ENCODE peak calls at places on chromosomes 1 and 21, in eight cellular contexts. One of them, this sample, is unnamed.
A peak's percentile ranks its signal among the peaks of the same experiment; 100 is the strongest.

GRCh38 chr21:36323032-36323431 is 3.0 kb downstream of the MORC3 start:
- DNase-seq in NCI-H82: no peak
- DNase-seq in hippocampal formation: no peak
- DNase-seq in skeletal muscle cell: no peak
- DNase-seq in pulmonary artery endothelial cell: no peak
- DNase-seq in T-helper 17 cell: no peak
- DNase-seq in stimulated activated CD8-positive, alpha-beta memory T cell treated with anti-CD3 and anti-CD28 coated beads, Interleukin-12 subunit alpha, Interleukin-12 subunit beta, amount 100 ng/mL, for 4 hours: no peak
- DNase-seq in Right ventricle myocardium superior: no peak
- DNase-seq in this sample: no peak

GRCh38 chr1:40708750-40709099 is 17.2 kb downstream of the NFYC start:
- DNase-seq in stimulated activated CD8-positive, alpha-beta memory T cell treated with anti-CD3 and anti-CD28 coated beads, Interleukin-12 subunit alpha, Interleukin-12 subunit beta, amount 100 ng/mL, for 4 hours: no peak
- DNase-seq in Right ventricle myocardium superior: no peak
- DNase-seq in hippocampal formation: no peak
- DNase-seq in T-helper 17 cell: no peak
- DNase-seq in pulmonary artery endothelial cell: no peak
- DNase-seq in skeletal muscle cell: peak; percentile 72
- DNase-seq in NCI-H82: peak; percentile 92
- DNase-seq in this sample: no peak

GRCh38 chr1:205748398-205749093 is 1.4 kb downstream of the NUCKS1 start:
- DNase-seq in stimulated activated CD8-positive, alpha-beta memory T cell treated with anti-CD3 and anti-CD28 coated beads, Interleukin-12 subunit alpha, Interleukin-12 subunit beta, amount 100 ng/mL, for 4 hours: no peak
- DNase-seq in hippocampal formation: no peak
- DNase-seq in skeletal muscle cell: peak; percentile 56
- DNase-seq in T-helper 17 cell: no peak
- DNase-seq in Right ventricle myocardium superior: no peak
- DNase-seq in pulmonary artery endothelial cell: no peak
- DNase-seq in NCI-H82: peak; percentile 57
- DNase-seq in this sample: peak; percentile 58

GRCh38 chr1:53606197-53607095 is 132.5 kb downstream of the GLIS1 start:
- DNase-seq in T-helper 17 cell: no peak
- DNase-seq in pulmonary artery endothelial cell: no peak
- DNase-seq in hippocampal formation: no peak
- DNase-seq in skeletal muscle cell: no peak
- DNase-seq in Right ventricle myocardium superior: no peak
- DNase-seq in NCI-H82: no peak
- DNase-seq in stimulated activated CD8-positive, alpha-beta memory T cell treated with anti-CD3 and anti-CD28 coated beads, Interleukin-12 subunit alpha, Interleukin-12 subunit beta, amount 100 ng/mL, for 4 hours: no peak
- DNase-seq in this sample: no peak

GRCh38 chr1:18929686-18930085 is 26.8 kb downstream of the IFFO2 start:
- DNase-seq in skeletal muscle cell: no peak
- DNase-seq in hippocampal formation: no peak
- DNase-seq in pulmonary artery endothelial cell: no peak
- DNase-seq in stimulated activated CD8-positive, alpha-beta memory T cell treated with anti-CD3 and anti-CD28 coated beads, Interleukin-12 subunit alpha, Interleukin-12 subunit beta, amount 100 ng/mL, for 4 hours: no peak
- DNase-seq in NCI-H82: no peak
- DNase-seq in T-helper 17 cell: no peak
- DNase-seq in Right ventricle myocardium superior: no peak
- DNase-seq in this sample: no peak

GRCh38 chr21:20661221-20661620 is 337.0 kb upstream of the NCAM2 start:
- DNase-seq in pulmonary artery endothelial cell: no peak
- DNase-seq in T-helper 17 cell: no peak
- DNase-seq in hippocampal formation: no peak
- DNase-seq in Right ventricle myocardium superior: no peak
- DNase-seq in skeletal muscle cell: no peak
- DNase-seq in NCI-H82: no peak
- DNase-seq in stimulated activated CD8-positive, alpha-beta memory T cell treated with anti-CD3 and anti-CD28 coated beads, Interleukin-12 subunit alpha, Interleukin-12 subunit beta, amount 100 ng/mL, for 4 hours: no peak
- DNase-seq in this sample: peak; percentile 38

GRCh38 chr1:116336250-116336649 is 36.8 kb upstream of the ATP1A1 start:
- DNase-seq in Right ventricle myocardium superior: no peak
- DNase-seq in T-helper 17 cell: no peak
- DNase-seq in stimulated activated CD8-positive, alpha-beta memory T cell treated with anti-CD3 and anti-CD28 coated beads, Interleukin-12 subunit alpha, Interleukin-12 subunit beta, amount 100 ng/mL, for 4 hours: no peak
- DNase-seq in pulmonary artery endothelial cell: no peak
- DNase-seq in hippocampal formation: no peak
- DNase-seq in NCI-H82: no peak
- DNase-seq in skeletal muscle cell: no peak
- DNase-seq in this sample: no peak

GRCh38 chr1:29783501-29784275 is 547.4 kb downstream of the PTPRU start:
- DNase-seq in pulmonary artery endothelial cell: no peak
- DNase-seq in hippocampal formation: no peak
- DNase-seq in T-helper 17 cell: no peak
- DNase-seq in stimulated activated CD8-positive, alpha-beta memory T cell treated with anti-CD3 and anti-CD28 coated beads, Interleukin-12 subunit alpha, Interleukin-12 subunit beta, amount 100 ng/mL, for 4 hours: no peak
- DNase-seq in NCI-H82: no peak
- DNase-seq in skeletal muscle cell: no peak
- DNase-seq in Right ventricle myocardium superior: no peak
- DNase-seq in this sample: no peak

GRCh38 chr1:181518152-181518551 is 34.8 kb downstream of the CACNA1E start:
- DNase-seq in Right ventricle myocardium superior: no peak
- DNase-seq in skeletal muscle cell: no peak
- DNase-seq in hippocampal formation: no peak
- DNase-seq in stimulated activated CD8-positive, alpha-beta memory T cell treated with anti-CD3 and anti-CD28 coated beads, Interleukin-12 subunit alpha, Interleukin-12 subunit beta, amount 100 ng/mL, for 4 hours: no peak
- DNase-seq in NCI-H82: no peak
- DNase-seq in pulmonary artery endothelial cell: no peak
- DNase-seq in T-helper 17 cell: no peak
- DNase-seq in this sample: no peak

GRCh38 chr1:59046134-59046533 is 250.8 kb upstream of the FGGY start:
- DNase-seq in pulmonary artery endothelial cell: no peak
- DNase-seq in T-helper 17 cell: no peak
- DNase-seq in skeletal muscle cell: no peak
- DNase-seq in stimulated activated CD8-positive, alpha-beta memory T cell treated with anti-CD3 and anti-CD28 coated beads, Interleukin-12 subunit alpha, Interleukin-12 subunit beta, amount 100 ng/mL, for 4 hours: no peak
- DNase-seq in Right ventricle myocardium superior: no peak
- DNase-seq in NCI-H82: no peak
- DNase-seq in hippocampal formation: no peak
- DNase-seq in this sample: no peak

GRCh38 chr1:75423616-75424015 is 187.3 kb downstream of the SLC44A5 start:
- DNase-seq in skeletal muscle cell: no peak
- DNase-seq in pulmonary artery endothelial cell: no peak
- DNase-seq in stimulated activated CD8-positive, alpha-beta memory T cell treated with anti-CD3 and anti-CD28 coated beads, Interleukin-12 subunit alpha, Interleukin-12 subunit beta, amount 100 ng/mL, for 4 hours: no peak
- DNase-seq in hippocampal formation: no peak
- DNase-seq in Right ventricle myocardium superior: no peak
- DNase-seq in T-helper 17 cell: no peak
- DNase-seq in NCI-H82: peak; percentile 25
- DNase-seq in this sample: no peak

GRCh38 chr1:180948846-180949615 is 36.3 kb downstream of the KIAA1614 start:
- DNase-seq in T-helper 17 cell: no peak
- DNase-seq in pulmonary artery endothelial cell: no peak
- DNase-seq in NCI-H82: no peak
- DNase-seq in stimulated activated CD8-positive, alpha-beta memory T cell treated with anti-CD3 and anti-CD28 coated beads, Interleukin-12 subunit alpha, Interleukin-12 subunit beta, amount 100 ng/mL, for 4 hours: no peak
- DNase-seq in hippocampal formation: no peak
- DNase-seq in skeletal muscle cell: no peak
- DNase-seq in Right ventricle myocardium superior: no peak
- DNase-seq in this sample: no peak

This sample was measured in HAP-1.